ENCODE peak calls at places on chromosomes 13 and 19, in six cellular contexts. L, E, F, R, S and O are unnamed samples.

GRCh38 chr13:23701646-23702045 is 131.4 kb downstream of the TNFRSF19 start:
- DNase-seq in L (peak), E (peak), F (no peak), R (no peak), S (peak), O (no peak)

GRCh38 chr19:18848860-18849661 is 17.3 kb downstream of the UPF1 start:
- DNase-seq in S (peak), E (peak), L (peak), F (peak), R (peak), O (peak)

GRCh38 chr13:111131048-111131447 is 15.9 kb downstream of the ARHGEF7 start:
- DNase-seq in E (no peak), F (no peak), R (no peak), L (no peak), S (no peak), O (no peak)

GRCh38 chr13:34567558-34567957 is 374.5 kb upstream of the NBEA start:
- DNase-seq in F (no peak), S (no peak), L (no peak), R (no peak), E (no peak), O (no peak)

GRCh38 chr19:33758541-33759013 is 38.1 kb upstream of the KCTD15 start:
- DNase-seq in E (no peak), L (no peak), S (no peak), F (no peak), R (peak), O (no peak)

GRCh38 chr19:17488593-17489391 is 18.5 kb downstream of the SLC27A1 start:
- DNase-seq in R (peak), S (no peak), E (no peak), L (peak), F (peak), O (peak)

GRCh38 chr19:38877781-38878574 is at the start of gene RINL:
- DNase-seq in E (no peak), S (no peak), R (no peak), F (peak), L (no peak), O (no peak)

GRCh38 chr13:40639226-40639681 is 27.2 kb downstream of the FOXO1 start:
- DNase-seq in E (no peak), L (peak), S (peak), R (no peak), F (no peak), O (no peak)

GRCh38 chr13:113121928-113122420 is 625 bp upstream of the F10 start:
- DNase-seq in S (no peak), R (no peak), E (no peak), F (no peak), L (no peak), O (no peak)

GRCh38 chr19:41935781-41936415 is 7.6 kb upstream of the ERFL start:
- DNase-seq in S (no peak), R (no peak), F (no peak), L (no peak), E (no peak), O (no peak)

GRCh38 chr13:43293008-43293407 is 269.6 kb downstream of the DNAJC15 start:
- DNase-seq in E (no peak), F (no peak), L (no peak), S (no peak), R (no peak), O (no peak)

GRCh38 chr13:63737418-63737817 is 2321.8 kb upstream of the PCDH20 start:
- DNase-seq in F (no peak), R (no peak), E (no peak), S (no peak), L (no peak), O (no peak)

GRCh38 chr13:38783992-38784875 is 97.4 kb downstream of the FREM2 start:
- DNase-seq in E (peak), L (no peak), F (peak), S (no peak), R (no peak), O (no peak)

DNA sequence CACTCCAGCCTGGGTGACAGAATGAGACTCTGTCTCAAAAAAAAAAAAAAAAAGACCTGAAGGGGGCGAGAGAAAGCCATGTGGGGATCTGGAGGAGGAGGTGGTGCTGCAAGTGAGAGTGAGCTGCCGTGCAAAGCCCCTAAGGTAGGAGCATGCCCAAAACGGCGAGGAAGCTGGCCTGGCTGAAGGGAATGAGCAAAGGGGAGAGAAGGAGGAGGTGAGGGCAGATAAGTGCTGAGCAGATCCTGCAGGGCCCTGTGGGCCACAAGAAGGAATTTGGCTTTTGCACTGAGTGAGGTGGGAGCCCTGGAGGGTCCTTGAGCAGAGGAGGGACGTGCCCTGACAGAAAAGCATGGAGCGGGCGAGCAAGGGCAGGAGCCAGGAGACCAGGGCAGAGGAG is 19.4 kb upstream of the ADGRE5 start:
- DNase-seq in R (no peak), S (peak), L (peak), E (no peak), F (no peak), O (no peak)
- TF ChIP-seq CTCF in R (no peak), S (no peak), L (peak), E (no peak), F (no peak), O (no peak)

GRCh38 chr13:78012046-78012445 is 93.4 kb upstream of the EDNRB start:
- DNase-seq in L (no peak), S (no peak), F (no peak), R (no peak), E (no peak), O (no peak)
- TF ChIP-seq CTCF in L (no peak), S (no peak), F (no peak), R (no peak), E (no peak), O (no peak)

DNA sequence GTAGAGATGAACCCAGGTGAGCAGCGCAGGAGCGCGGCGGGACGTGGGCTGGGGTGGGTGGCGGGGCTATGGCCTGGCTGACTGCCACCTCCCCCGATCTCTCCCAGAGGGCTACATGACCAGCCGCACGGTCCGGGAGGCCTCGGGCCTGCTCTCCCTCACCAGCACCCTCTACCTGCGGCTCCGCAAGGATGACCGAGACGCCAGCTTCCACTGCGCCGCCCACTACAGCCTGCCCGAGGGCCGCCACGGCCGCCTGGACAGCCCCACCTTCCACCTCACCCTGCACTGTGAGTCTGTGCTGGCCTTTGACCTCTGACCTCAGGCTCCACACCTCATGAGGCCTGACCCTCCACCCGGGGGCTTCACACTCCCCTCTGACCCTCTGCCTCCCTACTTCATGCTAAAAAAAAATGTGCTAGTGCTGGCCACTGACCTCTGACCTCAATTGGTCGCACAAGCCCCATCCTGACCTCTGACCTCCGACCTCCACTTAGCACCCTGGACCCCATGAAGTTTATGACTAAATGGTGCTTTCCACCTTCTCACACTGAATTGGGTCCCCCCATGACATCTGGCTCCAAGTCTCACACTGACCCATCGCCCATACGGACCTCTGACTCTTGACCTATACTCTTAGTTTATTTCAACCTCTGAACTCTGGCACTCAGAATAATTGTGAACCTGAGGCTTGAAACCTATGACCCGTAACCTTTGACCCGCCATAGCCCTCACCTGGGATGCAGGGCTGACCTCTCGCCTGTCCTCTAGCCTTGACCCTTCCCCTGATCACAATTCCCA is 4.6 kb downstream of the BCAM start:
- DNase-seq in F (no peak), E (no peak), L (no peak), S (no peak), R (no peak), O (no peak)
- TF ChIP-seq CTCF in F (no peak), E (no peak), L (no peak), S (no peak), R (no peak), O (no peak)

GRCh38 chr19:20153281-20153680 is 13.7 kb upstream of the ZNF486 start:
- DNase-seq in F (no peak), L (no peak), E (no peak), R (no peak), S (no peak), O (no peak)
- TF ChIP-seq CTCF in F (no peak), L (no peak), E (no peak), R (no peak), S (no peak), O (no peak)

DNA sequence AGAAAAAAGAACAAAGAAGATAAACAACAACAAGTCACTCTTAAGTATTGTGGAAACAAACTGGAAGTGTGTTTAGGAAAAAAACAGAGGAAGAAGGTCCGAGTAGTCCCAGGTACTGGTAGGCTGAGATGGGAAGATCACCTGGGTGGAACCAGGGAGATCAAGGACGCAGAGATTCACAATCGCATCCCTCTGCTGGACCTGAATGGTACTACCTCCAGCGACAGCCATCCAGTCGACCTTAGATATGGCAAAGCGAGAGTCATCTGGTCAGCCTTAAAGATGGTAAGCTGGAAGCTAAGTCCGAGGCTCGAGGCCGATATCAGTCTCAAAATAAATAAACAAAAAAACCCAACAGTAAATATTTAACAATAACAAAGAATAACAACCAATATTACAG is 44.9 kb upstream of the ZNF91 start:
- DNase-seq in R (no peak), L (no peak), F (no peak), E (no peak), S (no peak), O (no peak)
- TF ChIP-seq CTCF in R (no peak), L (no peak), F (no peak), E (no peak), S (peak), O (no peak)

GRCh38 chr19:36139473-36140288 is at the start of gene CAPNS1:
- DNase-seq in S (peak), L (peak), F (peak), R (peak), E (peak), O (peak)
- TF ChIP-seq CTCF in S (no peak), L (peak), F (no peak), R (no peak), E (no peak), O (peak)

DNA sequence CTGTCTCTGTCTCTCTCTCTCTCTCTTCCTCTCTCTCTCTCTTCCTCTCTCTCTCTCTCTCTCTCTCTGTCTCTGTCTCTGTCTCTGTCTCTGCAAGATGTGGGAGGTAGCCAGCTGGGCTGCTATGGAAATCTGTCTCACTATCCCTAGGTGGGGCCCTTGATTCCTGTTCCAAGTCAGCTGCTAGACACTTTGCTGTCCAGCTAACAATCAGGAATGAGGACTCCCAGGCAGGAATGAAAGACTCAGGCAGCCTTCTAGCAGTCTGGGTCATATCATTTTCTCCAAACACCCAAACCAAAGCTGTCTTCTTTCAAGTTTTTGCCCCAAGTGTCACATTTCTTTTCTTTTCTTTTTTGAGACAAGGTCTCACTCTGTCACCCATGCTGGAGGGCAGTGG is 23.2 kb downstream of the CATSPERD start:
- DNase-seq in L (no peak), F (no peak), R (no peak), S (no peak), E (no peak), O (no peak)
- TF ChIP-seq CTCF in L (no peak), F (no peak), R (no peak), S (no peak), E (no peak), O (no peak)

DNA sequence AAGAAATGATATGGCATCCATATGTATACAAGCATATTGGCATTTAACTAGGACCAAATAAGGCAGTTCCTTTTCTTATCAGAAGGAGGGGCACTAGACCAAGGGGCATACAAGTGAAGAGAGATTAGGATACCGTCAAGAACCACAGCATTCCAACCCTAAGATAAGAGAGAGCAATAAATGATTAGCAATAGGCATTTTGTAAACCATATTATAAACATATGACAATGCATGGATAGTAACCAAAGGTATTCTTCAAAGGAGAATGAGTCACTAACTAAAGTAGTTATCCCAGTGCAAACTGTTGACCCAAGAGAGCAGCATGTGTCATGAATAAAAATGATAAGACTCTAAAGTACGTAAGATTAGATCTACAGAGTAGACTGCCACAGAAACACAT is 500.9 kb upstream of the HTR2A start:
- DNase-seq in L (peak), S (peak), E (no peak), F (no peak), R (peak), O (no peak)
- TF ChIP-seq CTCF in L (no peak), S (no peak), E (no peak), F (no peak), R (no peak), O (no peak)

DNA sequence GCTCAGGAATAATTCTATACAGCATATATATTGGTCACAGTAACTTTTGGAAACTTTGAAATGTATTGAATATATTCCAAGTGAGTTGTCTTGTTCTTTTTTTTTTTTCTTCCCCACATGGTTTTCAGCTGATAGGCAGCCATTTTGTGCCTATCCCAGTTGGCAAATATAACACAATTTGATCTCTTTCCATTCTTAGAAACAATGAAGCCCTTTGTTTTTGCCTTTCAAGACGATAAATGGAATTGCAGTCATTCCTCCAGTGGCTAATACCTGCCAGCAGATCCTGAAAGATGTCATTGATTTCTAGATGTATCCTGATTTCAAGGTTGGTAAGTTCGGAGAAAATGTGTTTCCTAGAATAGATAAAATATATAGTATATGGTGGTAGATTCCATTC is 951.1 kb upstream of the SLC10A2 start:
- DNase-seq in R (no peak), S (no peak), L (no peak), E (no peak), F (no peak), O (no peak)
- TF ChIP-seq CTCF in R (no peak), S (no peak), L (no peak), E (no peak), F (no peak), O (no peak)